ENCODE peak calls at places on chromosomes 4 and X, in nine cellular contexts. One of them, this sample, is unnamed.

GRCh38 chrX:46649421-46650260 is 76.1 kb downstream of the CHST7 start:
- DNase-seq in cardiac fibroblast: peak
- DNase-seq in fibroblast of mammary gland: no peak
- DNase-seq in endodermal cell: peak
- DNase-seq in lower lobe of right lung: peak
- DNase-seq in upper lobe of right lung: no peak
- DNase-seq in GM12865: peak
- DNase-seq in CD8-positive, alpha-beta T cell: no peak
- DNase-seq in left ventricle myocardium inferior: peak
- DNase-seq in this sample: no peak

GRCh38 chr4:93810340-93810992 is 18.1 kb upstream of the ATOH1 start:
- DNase-seq in cardiac fibroblast: no peak
- DNase-seq in fibroblast of mammary gland: no peak
- DNase-seq in endodermal cell: no peak
- DNase-seq in lower lobe of right lung: peak
- DNase-seq in upper lobe of right lung: no peak
- DNase-seq in GM12865: no peak
- DNase-seq in CD8-positive, alpha-beta T cell: no peak
- DNase-seq in left ventricle myocardium inferior: no peak
- DNase-seq in this sample: no peak

GRCh38 chr4:70505152-70505748 is 13.1 kb upstream of the AMTN start:
- DNase-seq in cardiac fibroblast: peak
- DNase-seq in fibroblast of mammary gland: peak
- DNase-seq in endodermal cell: peak
- DNase-seq in lower lobe of right lung: peak
- DNase-seq in upper lobe of right lung: peak
- DNase-seq in GM12865: peak
- DNase-seq in CD8-positive, alpha-beta T cell: peak
- DNase-seq in left ventricle myocardium inferior: no peak
- DNase-seq in this sample: peak

GRCh38 chr4:82275431-82276423 is 98.1 kb downstream of the HNRNPD start:
- DNase-seq in cardiac fibroblast: no peak
- DNase-seq in fibroblast of mammary gland: no peak
- DNase-seq in endodermal cell: peak
- DNase-seq in lower lobe of right lung: no peak
- DNase-seq in upper lobe of right lung: no peak
- DNase-seq in GM12865: no peak
- DNase-seq in CD8-positive, alpha-beta T cell: peak
- DNase-seq in left ventricle myocardium inferior: no peak
- DNase-seq in this sample: no peak

GRCh38 chrX:101462892-101463291 is 22.4 kb upstream of the ARMCX4 start:
- DNase-seq in cardiac fibroblast: peak
- DNase-seq in fibroblast of mammary gland: peak
- DNase-seq in endodermal cell: no peak
- DNase-seq in lower lobe of right lung: no peak
- DNase-seq in upper lobe of right lung: no peak
- DNase-seq in GM12865: peak
- DNase-seq in CD8-positive, alpha-beta T cell: no peak
- DNase-seq in left ventricle myocardium inferior: no peak
- DNase-seq in this sample: no peak

GRCh38 chr4:10183462-10183861 is 66.9 kb upstream of the WDR1 start:
- DNase-seq in cardiac fibroblast: no peak
- DNase-seq in fibroblast of mammary gland: no peak
- DNase-seq in endodermal cell: no peak
- DNase-seq in lower lobe of right lung: no peak
- DNase-seq in upper lobe of right lung: no peak
- DNase-seq in GM12865: peak
- DNase-seq in CD8-positive, alpha-beta T cell: no peak
- DNase-seq in left ventricle myocardium inferior: no peak
- DNase-seq in this sample: no peak

GRCh38 chr4:77773101-77773500 is 46.1 kb downstream of the CNOT6L start:
- DNase-seq in cardiac fibroblast: peak
- DNase-seq in fibroblast of mammary gland: peak
- DNase-seq in endodermal cell: no peak
- DNase-seq in lower lobe of right lung: no peak
- DNase-seq in upper lobe of right lung: no peak
- DNase-seq in GM12865: no peak
- DNase-seq in CD8-positive, alpha-beta T cell: no peak
- DNase-seq in left ventricle myocardium inferior: no peak
- DNase-seq in this sample: no peak

GRCh38 chr4:7911044-7911578 is 28.6 kb downstream of the AFAP1 start:
- DNase-seq in cardiac fibroblast: peak
- DNase-seq in fibroblast of mammary gland: peak
- DNase-seq in endodermal cell: peak
- DNase-seq in lower lobe of right lung: no peak
- DNase-seq in upper lobe of right lung: no peak
- DNase-seq in GM12865: no peak
- DNase-seq in CD8-positive, alpha-beta T cell: no peak
- DNase-seq in left ventricle myocardium inferior: no peak
- DNase-seq in this sample: no peak

GRCh38 chrX:107747596-107748161 is 27.9 kb downstream of the TSC22D3 start:
- DNase-seq in cardiac fibroblast: peak
- DNase-seq in fibroblast of mammary gland: peak
- DNase-seq in endodermal cell: no peak
- DNase-seq in lower lobe of right lung: peak
- DNase-seq in upper lobe of right lung: no peak
- DNase-seq in GM12865: no peak
- DNase-seq in CD8-positive, alpha-beta T cell: no peak
- DNase-seq in left ventricle myocardium inferior: no peak
- DNase-seq in this sample: no peak

GRCh38 chr4:48858130-48858529 is 27.2 kb downstream of the OCIAD1 start:
- DNase-seq in cardiac fibroblast: no peak
- DNase-seq in fibroblast of mammary gland: peak
- DNase-seq in endodermal cell: no peak
- DNase-seq in lower lobe of right lung: no peak
- DNase-seq in upper lobe of right lung: no peak
- DNase-seq in GM12865: no peak
- DNase-seq in CD8-positive, alpha-beta T cell: no peak
- DNase-seq in left ventricle myocardium inferior: no peak
- DNase-seq in this sample: no peak

GRCh38 chrX:18424482-18425198 is 768 bp upstream of the CDKL5 start:
- DNase-seq in cardiac fibroblast: peak
- DNase-seq in fibroblast of mammary gland: peak
- DNase-seq in endodermal cell: no peak
- DNase-seq in lower lobe of right lung: peak
- DNase-seq in upper lobe of right lung: peak
- DNase-seq in GM12865: peak
- DNase-seq in CD8-positive, alpha-beta T cell: peak
- DNase-seq in left ventricle myocardium inferior: no peak
- DNase-seq in this sample: no peak

GRCh38 chrX:152988536-152989291 is 5.2 kb downstream of the PNMA5 start:
- DNase-seq in cardiac fibroblast: no peak
- DNase-seq in fibroblast of mammary gland: no peak
- DNase-seq in endodermal cell: no peak
- DNase-seq in lower lobe of right lung: no peak
- DNase-seq in upper lobe of right lung: no peak
- DNase-seq in GM12865: peak
- DNase-seq in CD8-positive, alpha-beta T cell: no peak
- DNase-seq in left ventricle myocardium inferior: no peak
- DNase-seq in this sample: no peak

GRCh38 chr4:139511320-139511719 is 44.7 kb downstream of the SETD7 start:
- DNase-seq in cardiac fibroblast: peak
- DNase-seq in fibroblast of mammary gland: no peak
- DNase-seq in endodermal cell: no peak
- DNase-seq in lower lobe of right lung: no peak
- DNase-seq in upper lobe of right lung: no peak
- DNase-seq in GM12865: no peak
- DNase-seq in CD8-positive, alpha-beta T cell: no peak
- DNase-seq in left ventricle myocardium inferior: no peak
- DNase-seq in this sample: no peak

DNA sequence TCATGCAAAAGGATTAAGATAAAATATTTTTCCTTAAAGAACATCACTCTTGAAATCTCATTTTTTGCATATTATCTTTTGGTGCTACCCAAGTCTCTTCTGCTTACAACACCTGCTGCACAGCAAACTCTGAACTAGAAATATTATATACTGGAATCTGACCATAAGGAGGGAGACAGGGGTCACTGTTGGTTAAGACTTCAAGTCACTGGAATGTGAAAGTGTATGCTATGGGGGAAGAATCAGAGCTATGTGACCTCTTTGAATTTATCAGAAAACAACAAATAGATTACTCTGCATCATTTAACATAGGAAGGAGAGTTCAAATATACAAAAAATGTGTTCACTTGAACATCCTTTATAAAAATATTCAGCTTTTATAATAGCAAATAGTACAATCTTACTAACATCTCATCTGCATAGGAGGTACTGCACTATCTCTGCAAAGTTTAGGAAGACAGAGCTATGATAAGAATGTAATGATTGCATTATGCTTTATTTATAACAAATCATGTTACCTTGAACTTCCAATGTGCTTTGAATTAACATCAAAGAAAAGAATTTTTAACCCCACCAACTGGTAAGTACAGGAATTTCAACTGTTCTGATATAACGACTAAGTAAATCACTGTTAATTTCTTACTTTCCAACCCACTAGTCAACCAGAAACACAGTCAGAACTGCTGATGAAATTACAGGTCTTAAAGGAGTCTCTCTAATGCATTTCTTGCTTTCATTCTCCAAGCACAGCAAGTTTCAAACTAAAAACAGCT is 69.8 kb downstream of the ZNF827 start:
- DNase-seq in cardiac fibroblast: peak
- DNase-seq in fibroblast of mammary gland: peak
- DNase-seq in endodermal cell: no peak
- DNase-seq in lower lobe of right lung: no peak
- DNase-seq in upper lobe of right lung: no peak
- DNase-seq in GM12865: peak
- DNase-seq in CD8-positive, alpha-beta T cell: no peak
- DNase-seq in left ventricle myocardium inferior: no peak
- DNase-seq in this sample: no peak
- TF ChIP-seq CTCF in cardiac fibroblast: no peak
- TF ChIP-seq CTCF in fibroblast of mammary gland: peak
- TF ChIP-seq CTCF in endodermal cell: peak
- TF ChIP-seq CTCF in lower lobe of right lung: no peak
- TF ChIP-seq CTCF in upper lobe of right lung: peak
- TF ChIP-seq CTCF in GM12865: no peak
- TF ChIP-seq CTCF in CD8-positive, alpha-beta T cell: no peak
- TF ChIP-seq CTCF in left ventricle myocardium inferior: peak
- TF ChIP-seq CTCF in this sample: no peak

GRCh38 chr4:132818091-132818490 is 331.0 kb upstream of the PCDH10 start:
- DNase-seq in cardiac fibroblast: no peak
- DNase-seq in fibroblast of mammary gland: no peak
- DNase-seq in endodermal cell: peak
- DNase-seq in lower lobe of right lung: no peak
- DNase-seq in upper lobe of right lung: no peak
- DNase-seq in GM12865: no peak
- DNase-seq in CD8-positive, alpha-beta T cell: no peak
- DNase-seq in left ventricle myocardium inferior: no peak
- DNase-seq in this sample: no peak
- TF ChIP-seq CTCF in cardiac fibroblast: no peak
- TF ChIP-seq CTCF in fibroblast of mammary gland: no peak
- TF ChIP-seq CTCF in endodermal cell: peak
- TF ChIP-seq CTCF in lower lobe of right lung: no peak
- TF ChIP-seq CTCF in upper lobe of right lung: no peak
- TF ChIP-seq CTCF in GM12865: no peak
- TF ChIP-seq CTCF in CD8-positive, alpha-beta T cell: no peak
- TF ChIP-seq CTCF in left ventricle myocardium inferior: no peak
- TF ChIP-seq CTCF in this sample: no peak

DNA sequence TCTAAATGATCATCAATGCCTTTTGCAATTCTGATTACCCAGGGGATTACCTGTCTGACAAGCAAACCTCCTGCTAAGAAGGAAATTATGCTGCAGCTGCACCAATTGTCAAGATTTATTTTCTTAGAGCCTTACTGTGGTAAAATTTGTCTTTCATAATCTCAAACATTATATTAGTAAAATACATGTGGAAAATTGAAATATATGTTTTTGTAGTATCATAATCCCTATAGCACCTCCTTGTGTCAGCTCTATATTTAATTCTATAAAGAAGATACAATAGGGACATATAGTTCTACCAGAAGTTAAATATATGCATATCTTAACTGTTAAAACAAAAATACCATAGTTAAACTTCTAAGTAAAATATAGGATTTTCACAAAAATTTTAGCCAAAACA is 655.6 kb upstream of the PCDH10 start:
- DNase-seq in cardiac fibroblast: no peak
- DNase-seq in fibroblast of mammary gland: no peak
- DNase-seq in endodermal cell: no peak
- DNase-seq in lower lobe of right lung: no peak
- DNase-seq in upper lobe of right lung: no peak
- DNase-seq in GM12865: no peak
- DNase-seq in CD8-positive, alpha-beta T cell: no peak
- DNase-seq in left ventricle myocardium inferior: no peak
- DNase-seq in this sample: no peak
- TF ChIP-seq CTCF in cardiac fibroblast: no peak
- TF ChIP-seq CTCF in fibroblast of mammary gland: no peak
- TF ChIP-seq CTCF in endodermal cell: no peak
- TF ChIP-seq CTCF in lower lobe of right lung: no peak
- TF ChIP-seq CTCF in upper lobe of right lung: no peak
- TF ChIP-seq CTCF in GM12865: no peak
- TF ChIP-seq CTCF in CD8-positive, alpha-beta T cell: no peak
- TF ChIP-seq CTCF in left ventricle myocardium inferior: no peak
- TF ChIP-seq CTCF in this sample: no peak

GRCh38 chr4:16582036-16582435 is 316.4 kb downstream of the LDB2 start:
- DNase-seq in cardiac fibroblast: no peak
- DNase-seq in fibroblast of mammary gland: no peak
- DNase-seq in endodermal cell: no peak
- DNase-seq in lower lobe of right lung: no peak
- DNase-seq in upper lobe of right lung: no peak
- DNase-seq in GM12865: no peak
- DNase-seq in CD8-positive, alpha-beta T cell: no peak
- DNase-seq in left ventricle myocardium inferior: no peak
- DNase-seq in this sample: no peak

GRCh38 chr4:16585053-16585452 is 313.4 kb downstream of the LDB2 start:
- DNase-seq in cardiac fibroblast: no peak
- DNase-seq in fibroblast of mammary gland: no peak
- DNase-seq in endodermal cell: no peak
- DNase-seq in lower lobe of right lung: no peak
- DNase-seq in upper lobe of right lung: no peak
- DNase-seq in GM12865: no peak
- DNase-seq in CD8-positive, alpha-beta T cell: no peak
- DNase-seq in left ventricle myocardium inferior: no peak
- DNase-seq in this sample: no peak

GRCh38 chr4:16581117-16581516 is 317.3 kb downstream of the LDB2 start:
- DNase-seq in cardiac fibroblast: no peak
- DNase-seq in fibroblast of mammary gland: no peak
- DNase-seq in endodermal cell: no peak
- DNase-seq in lower lobe of right lung: no peak
- DNase-seq in upper lobe of right lung: no peak
- DNase-seq in GM12865: no peak
- DNase-seq in CD8-positive, alpha-beta T cell: no peak
- DNase-seq in left ventricle myocardium inferior: no peak
- DNase-seq in this sample: no peak

GRCh38 chr4:16583764-16584163 is 314.7 kb downstream of the LDB2 start:
- DNase-seq in cardiac fibroblast: peak
- DNase-seq in fibroblast of mammary gland: peak
- DNase-seq in endodermal cell: no peak
- DNase-seq in lower lobe of right lung: no peak
- DNase-seq in upper lobe of right lung: no peak
- DNase-seq in GM12865: no peak
- DNase-seq in CD8-positive, alpha-beta T cell: no peak
- DNase-seq in left ventricle myocardium inferior: no peak
- DNase-seq in this sample: no peak

DNA sequence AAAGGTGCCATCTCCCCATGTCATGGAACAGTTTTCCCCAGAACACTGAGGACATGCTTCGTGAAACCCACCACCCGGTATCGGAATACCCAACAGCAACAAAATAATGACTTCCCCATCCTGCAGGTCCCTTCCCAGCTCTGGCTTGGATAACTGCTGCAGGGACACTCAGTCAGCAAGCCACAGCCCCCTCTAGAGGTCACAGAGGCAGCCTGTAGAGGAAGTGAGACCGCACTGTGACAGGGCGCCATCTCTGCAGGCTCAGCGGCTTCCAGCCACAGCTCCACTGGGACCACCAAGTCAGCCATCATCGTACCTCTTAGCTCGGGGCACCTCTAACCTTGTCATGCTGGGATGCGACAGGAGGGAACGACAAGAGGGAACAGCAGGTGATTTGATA is 315.9 kb downstream of the LDB2 start:
- DNase-seq in cardiac fibroblast: no peak
- DNase-seq in fibroblast of mammary gland: no peak
- DNase-seq in endodermal cell: peak
- DNase-seq in lower lobe of right lung: no peak
- DNase-seq in upper lobe of right lung: no peak
- DNase-seq in GM12865: no peak
- DNase-seq in CD8-positive, alpha-beta T cell: no peak
- DNase-seq in left ventricle myocardium inferior: no peak
- DNase-seq in this sample: no peak
- TF ChIP-seq CTCF in cardiac fibroblast: peak
- TF ChIP-seq CTCF in fibroblast of mammary gland: peak
- TF ChIP-seq CTCF in endodermal cell: peak
- TF ChIP-seq CTCF in lower lobe of right lung: no peak
- TF ChIP-seq CTCF in upper lobe of right lung: no peak
- TF ChIP-seq CTCF in GM12865: no peak
- TF ChIP-seq CTCF in CD8-positive, alpha-beta T cell: no peak
- TF ChIP-seq CTCF in left ventricle myocardium inferior: no peak
- TF ChIP-seq CTCF in this sample: no peak

This sample was measured in natural killer cell.